ENCODE peak calls at places on chromosomes 4 and X, in six cellular contexts. S is A549, R is K562, D is HepG2, C is HCT116, O is H1. T is an unnamed sample.

GRCh38 chr4:82543131-82543530 is 18.7 kb downstream of the TMEM150C start:
- DNase-seq in C (no peak), D (no peak), R (no peak), S (no peak), O (no peak), T (no peak)

GRCh38 chr4:26179316-26179760 is 141.5 kb upstream of the RBPJ start:
- DNase-seq in S (no peak), C (no peak), D (no peak), R (no peak), O (no peak), T (no peak)

GRCh38 chr4:169200361-169201030 is 70.3 kb downstream of the SH3RF1 start:
- DNase-seq in D (no peak), C (no peak), R (no peak), O (no peak), S (no peak), T (no peak)

GRCh38 chr4:156665779-156666366 is 305.7 kb downstream of the PDGFC start:
- DNase-seq in D (no peak), O (no peak), R (no peak), C (no peak), S (no peak), T (no peak)

GRCh38 chr4:25075129-25075528 is 44.4 kb upstream of the LGI2 start:
- DNase-seq in S (no peak), R (no peak), D (no peak), O (no peak), C (no peak), T (no peak)

GRCh38 chrX:16914058-16914457 is 32.4 kb upstream of the REPS2 start:
- DNase-seq in D (no peak), C (no peak), O (no peak), S (no peak), R (no peak), T (no peak)

GRCh38 chr4:69497081-69497480 is 1.4 kb upstream of the UGT2B4 start:
- DNase-seq in R (no peak), O (no peak), S (no peak), C (no peak), D (no peak), T (no peak)

GRCh38 chr4:85994576-85994975 is 365.3 kb downstream of the MAPK10 start:
- DNase-seq in C (no peak), D (no peak), S (no peak), O (no peak), R (no peak), T (no peak)

DNA sequence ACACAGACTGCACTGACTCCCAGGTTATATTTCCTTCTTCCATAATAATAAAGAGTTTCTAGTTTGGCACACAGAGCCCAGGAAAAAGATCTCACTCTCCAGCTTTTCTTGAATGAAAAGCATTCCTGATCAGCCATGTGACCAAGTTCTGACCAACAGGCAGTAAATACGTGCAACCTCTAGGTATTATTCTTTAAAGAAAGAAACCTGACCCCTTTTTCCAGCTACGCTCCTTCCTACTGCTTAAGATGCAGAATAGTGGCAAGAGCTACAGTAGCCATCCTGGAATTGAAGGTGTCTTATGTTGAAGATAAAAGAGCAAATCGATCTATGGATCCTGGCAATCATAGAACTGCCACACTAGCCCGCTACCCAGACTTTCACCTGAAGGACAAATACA is 76.7 kb downstream of the LRBA start:
- DNase-seq in S (no peak), O (no peak), C (no peak), R (no peak), D (no peak), T (no peak)
- TF ChIP-seq CEBPB in S (no peak), O (no peak), C (no peak), R (no peak), D (no peak), T (no peak)

DNA sequence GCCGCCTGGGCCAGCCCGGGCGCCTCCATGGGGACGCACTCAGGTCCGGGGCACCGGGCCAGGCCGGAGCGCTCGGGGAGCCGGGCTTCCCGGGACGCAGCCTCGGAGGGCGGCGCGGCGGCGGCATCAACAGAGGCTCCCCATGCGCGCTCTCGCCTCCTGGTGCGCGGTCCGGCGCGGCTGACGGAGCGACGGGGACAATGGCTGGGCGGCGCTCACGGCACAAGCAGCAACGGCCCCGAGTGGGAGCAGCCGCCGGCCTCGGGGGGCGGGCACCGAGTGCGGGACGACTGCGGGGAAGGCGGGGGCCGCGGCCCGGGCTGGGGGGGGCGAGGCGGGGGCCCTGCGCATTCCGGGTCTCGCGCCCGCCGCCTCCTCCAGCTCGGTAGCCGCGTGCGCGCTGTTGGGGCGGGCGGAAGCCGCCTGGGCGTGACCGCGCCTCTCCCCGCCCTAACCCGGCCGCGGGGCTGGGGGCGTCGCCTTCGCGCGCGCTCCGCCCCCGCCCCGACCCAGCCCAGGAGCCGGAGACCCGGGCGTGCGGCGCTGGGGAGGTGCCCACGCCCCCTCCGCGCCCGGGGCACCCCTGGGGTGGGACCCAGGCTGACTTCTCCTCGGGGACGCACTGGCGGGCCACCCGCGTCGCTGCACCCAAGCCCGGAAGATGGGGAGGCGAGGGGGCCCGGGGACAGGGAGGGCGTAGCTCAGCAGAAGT is at the start of gene PRKX:
- DNase-seq in C (no peak), S (peak; percentile 61), O (peak; percentile 60), R (peak; percentile 86), D (no peak), T (peak; percentile 36)
- TF ChIP-seq CEBPB in C (no peak), S (no peak), O (no peak), R (no peak), D (no peak), T (no peak)

DNA sequence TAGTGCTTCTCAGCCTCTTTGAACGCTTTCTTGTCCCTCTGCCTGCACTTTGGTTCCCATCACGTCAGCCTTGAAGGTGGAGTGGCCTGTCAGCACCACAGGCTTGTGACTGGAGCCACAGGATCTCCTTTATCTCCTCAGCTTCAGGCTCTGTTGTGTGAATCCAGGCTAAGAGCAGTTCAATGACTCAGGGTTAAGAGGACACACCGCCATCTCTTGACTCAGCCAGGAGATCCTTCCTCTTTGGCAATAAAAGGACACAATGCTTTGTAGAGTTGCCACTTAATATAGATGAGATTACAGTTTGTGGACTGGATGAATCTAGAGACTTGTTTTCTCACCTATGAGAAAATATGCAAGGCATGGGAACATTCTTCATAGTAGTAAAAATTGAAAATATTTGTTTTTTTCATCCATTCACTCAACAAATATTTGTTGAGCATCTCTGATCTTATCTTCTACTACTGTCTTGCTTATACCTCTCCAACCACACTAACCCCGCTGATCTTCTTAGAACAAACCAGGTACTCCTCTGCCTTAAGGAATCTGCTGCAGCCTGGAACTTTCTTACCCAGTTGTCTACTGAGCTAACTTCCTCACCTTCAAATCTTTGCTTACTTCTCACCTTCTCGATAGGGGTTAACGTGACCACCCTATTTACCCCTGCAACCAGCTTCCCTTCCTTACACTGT is 62.3 kb downstream of the UCHL1 start:
- DNase-seq in S (peak; percentile 80), R (no peak), O (no peak), D (peak; percentile 4), C (no peak), T (no peak)
- TF ChIP-seq CEBPB in S (no peak), R (no peak), O (no peak), D (no peak), C (no peak), T (no peak)

DNA sequence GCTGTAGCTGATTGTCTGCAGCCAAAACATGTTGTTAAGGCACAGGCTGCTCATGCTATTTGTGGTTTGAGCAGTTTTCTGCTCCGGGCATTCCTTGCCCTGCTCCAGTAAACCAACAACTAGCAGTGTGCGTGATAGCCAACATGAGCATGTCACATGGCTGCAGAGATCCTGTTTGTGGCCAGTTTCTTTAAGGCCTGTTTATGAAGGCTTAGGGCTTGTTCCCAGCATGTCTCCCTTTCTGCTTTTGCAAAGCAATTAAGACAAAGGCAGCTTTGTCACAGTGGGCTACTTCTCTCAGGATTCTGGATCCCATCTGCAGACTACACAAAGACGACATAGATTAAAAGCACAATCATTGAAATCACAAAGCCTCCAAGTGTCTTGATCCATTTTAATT is 160.5 kb downstream of the ZNF518B start:
- DNase-seq in D (no peak), R (no peak), C (no peak), S (no peak), O (no peak), T (no peak)
- TF ChIP-seq CEBPB in D (no peak), R (no peak), C (no peak), S (no peak), O (no peak), T (no peak)

DNA sequence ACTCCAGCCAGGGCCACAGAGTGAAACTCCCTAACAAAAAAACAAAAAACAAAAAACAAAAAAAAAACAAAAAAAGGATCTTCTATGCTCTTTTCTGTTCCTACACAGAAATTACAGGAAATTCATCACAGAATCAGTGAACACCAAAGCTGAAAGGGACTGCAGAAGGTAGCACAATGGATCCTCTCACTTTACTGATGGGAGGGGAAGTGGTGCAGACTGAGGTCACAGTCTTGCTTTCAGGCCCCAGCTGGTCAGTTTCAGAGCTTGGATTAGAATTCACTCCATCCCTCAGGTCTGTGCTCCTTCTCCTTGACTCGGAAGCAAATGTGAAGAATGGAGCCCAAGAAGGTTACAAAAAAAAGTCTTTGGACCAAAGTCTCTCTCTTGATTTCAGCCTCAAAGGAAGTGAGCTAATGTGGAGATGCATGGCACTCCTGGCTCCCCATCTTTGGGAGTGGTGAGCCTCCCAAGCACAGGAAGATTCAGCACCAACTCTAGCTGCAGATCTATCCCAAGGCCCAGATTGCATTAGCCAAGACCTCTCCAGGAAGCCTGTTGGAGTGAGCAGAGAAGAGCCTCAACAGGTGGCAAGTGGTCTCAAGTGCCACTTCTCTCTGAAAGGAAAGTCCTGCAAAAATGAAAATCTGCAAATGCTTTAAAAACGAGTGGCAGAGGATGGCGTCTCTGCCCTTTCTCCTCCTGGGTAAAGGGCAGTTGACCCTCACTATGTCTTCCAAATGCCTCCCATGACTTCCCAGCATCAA is 176.0 kb downstream of the MAML3 start:
- DNase-seq in R (no peak), C (no peak), S (no peak), D (no peak), O (no peak), T (no peak)
- TF ChIP-seq CEBPB in R (no peak), C (no peak), S (no peak), D (no peak), O (no peak), T (no peak)

GRCh38 chr4:139017861-139018260 is 2.3 kb downstream of the NOCT start:
- DNase-seq in R (no peak), O (no peak), S (no peak), D (no peak), C (no peak), T (no peak)

GRCh38 chr4:139015948-139016451 is 419 bp downstream of the NOCT start:
- DNase-seq in R (no peak), D (peak; percentile 12), O (no peak), C (no peak), S (peak; percentile 19), T (peak; percentile 20)

GRCh38 chr4:139020384-139020783 is 4.8 kb downstream of the NOCT start:
- DNase-seq in O (no peak), S (no peak), C (no peak), D (no peak), R (no peak), T (no peak)

GRCh38 chr4:139018971-139019758 is 3.6 kb downstream of the NOCT start:
- DNase-seq in S (no peak), C (no peak), R (no peak), D (no peak), O (no peak), T (peak; percentile 85)

DNA sequence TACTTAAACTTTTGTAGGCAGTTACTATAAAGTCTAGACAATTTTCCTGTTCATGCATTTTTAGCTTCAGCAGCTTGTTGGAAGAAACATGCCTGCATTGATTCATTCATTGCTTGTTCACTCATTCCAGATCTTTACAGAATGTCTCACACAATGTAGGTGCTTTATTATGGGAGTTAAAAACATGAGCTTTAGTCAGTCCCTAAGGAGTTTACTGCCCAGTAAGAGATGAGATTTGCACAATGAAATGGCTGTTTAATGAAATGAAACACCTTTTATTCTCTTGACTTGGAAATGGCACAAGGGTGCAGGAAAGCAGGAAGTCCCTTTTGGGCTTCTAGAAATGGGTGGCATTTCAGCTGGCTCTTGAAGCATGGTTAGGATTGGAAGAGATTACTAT is 2.9 kb downstream of the NOCT start:
- DNase-seq in S (no peak), R (no peak), D (no peak), C (no peak), O (no peak), T (peak; percentile 31)
- TF ChIP-seq CEBPB in S (no peak), R (no peak), D (no peak), C (no peak), O (no peak), T (no peak)

T was measured in IMR-90.